ENCODE peak calls at places on chromosomes 4 and X, in four cellular contexts. R, E, D and K are unnamed samples.

GRCh38 chr4:4673070-4673469 is 131.2 kb upstream of the STX18 start:
- DNase-seq in R (no peak), E (peak), D (peak), K (peak)

GRCh38 chrX:2696698-2697215 is 5.7 kb downstream of the CD99 start:
- DNase-seq in R (peak), E (no peak), D (no peak), K (peak)

GRCh38 chr4:104429150-104429741 is 65.4 kb downstream of the CXXC4 start:
- DNase-seq in R (no peak), E (no peak), D (no peak), K (peak)

GRCh38 chr4:75752637-75753036 is 28.3 kb downstream of the USO1 start:
- DNase-seq in R (no peak), E (no peak), D (no peak), K (no peak)

GRCh38 chr4:185209031-185209851 is at the start of gene SNX25:
- DNase-seq in R (peak), E (peak), D (peak), K (peak)

GRCh38 chr4:105058177-105058812 is 88.4 kb upstream of the TET2 start:
- DNase-seq in R (peak), E (no peak), D (no peak), K (peak)

GRCh38 chr4:39514888-39515401 is 12.3 kb downstream of the UGDH start:
- DNase-seq in R (peak), E (no peak), D (no peak), K (peak)

GRCh38 chr4:87541956-87542709 is 13.0 kb upstream of the SPARCL1 start:
- DNase-seq in R (no peak), E (no peak), D (no peak), K (no peak)

GRCh38 chr4:169268951-169269781 is 1.6 kb downstream of the SH3RF1 start:
- DNase-seq in R (peak), E (no peak), D (no peak), K (peak)

GRCh38 chrX:103845165-103845653 is 13.2 kb upstream of the RAB9B start:
- DNase-seq in R (peak), E (peak), D (peak), K (peak)

GRCh38 chr4:81789741-81790402 is 318.2 kb upstream of the RASGEF1B start:
- DNase-seq in R (no peak), E (no peak), D (no peak), K (no peak)

GRCh38 chr4:99653921-99654890 is 3.4 kb downstream of the C4orf54 start:
- DNase-seq in R (no peak), E (no peak), D (no peak), K (no peak)

GRCh38 chrX:108811891-108812290 is 75.5 kb upstream of the IRS4 start:
- DNase-seq in R (no peak), E (peak), D (peak), K (no peak)

GRCh38 chrX:41720125-41720780 is 3.7 kb upstream of the GPR82 start:
- DNase-seq in R (peak), E (no peak), D (no peak), K (peak)

GRCh38 chr4:98658287-98659105 is at the start of gene TSPAN5:
- DNase-seq in R (peak), E (peak), D (peak), K (peak)

GRCh38 chr4:150232029-150232428 is 153.8 kb downstream of the DCLK2 start:
- DNase-seq in R (no peak), E (no peak), D (no peak), K (no peak)

GRCh38 chr4:37748546-37748945 is 62.4 kb upstream of the RELL1 start:
- DNase-seq in R (no peak), E (no peak), D (no peak), K (no peak)

DNA sequence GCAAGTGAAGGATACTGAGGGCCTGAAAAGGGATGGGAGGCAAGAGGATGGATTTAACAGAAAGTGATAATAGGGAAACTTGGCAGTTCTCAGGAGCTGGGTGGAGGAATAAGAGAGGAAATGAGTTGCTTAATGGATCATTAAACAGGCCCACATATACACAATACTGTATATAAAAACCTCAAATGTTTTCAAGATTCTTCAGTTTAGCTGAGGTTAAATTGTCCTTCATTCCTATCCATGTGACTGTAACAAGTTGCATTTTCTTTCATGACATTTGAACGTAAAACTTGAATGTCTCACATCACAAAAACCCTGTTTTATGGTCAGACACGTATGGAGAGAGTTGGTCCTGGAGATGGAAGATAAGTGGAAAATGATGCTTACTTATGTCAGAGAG is 76.5 kb upstream of the PLAC8 start:
- DNase-seq in R (no peak), E (no peak), D (no peak), K (no peak)
- H2BK5ac ChIP-seq in R (no peak), E (no peak), D (no peak), K (no peak)

GRCh38 chr4:129602447-129602846 is 506.5 kb downstream of the C4orf33 start:
- DNase-seq in R (no peak), E (no peak), D (no peak), K (no peak)
- H3K18ac ChIP-seq in R (no peak), E (no peak), D (no peak), K (no peak)

DNA sequence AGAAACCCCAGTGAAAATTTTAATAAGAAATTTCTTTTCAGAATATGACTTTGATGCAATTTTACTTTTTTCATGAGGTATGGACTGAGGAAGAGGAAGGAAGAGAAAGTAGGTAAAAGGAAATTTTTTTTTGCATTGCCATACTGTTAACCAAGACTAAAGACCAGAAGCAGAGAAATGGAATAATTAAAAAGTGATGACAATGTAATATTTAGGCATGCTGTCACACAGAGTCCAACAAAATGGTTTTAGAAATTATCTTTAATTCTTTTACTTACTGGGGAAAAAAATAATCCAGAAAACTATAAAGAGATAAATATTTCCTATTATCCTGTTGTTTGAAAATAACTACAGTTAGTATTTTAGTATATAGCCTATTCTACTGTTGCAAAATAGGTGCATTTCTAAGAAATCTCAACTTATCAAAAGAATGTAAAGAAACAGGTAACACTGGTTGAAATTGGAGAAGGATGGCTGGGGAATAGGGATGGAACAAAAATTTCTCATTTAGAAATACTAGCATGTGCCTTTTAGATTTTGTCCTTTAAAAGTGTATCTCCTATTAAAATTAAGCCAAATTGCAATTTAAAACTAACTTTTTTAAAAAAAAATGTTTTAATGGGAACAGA is 92.6 kb downstream of the ANXA3 start:
- DNase-seq in R (no peak), E (no peak), D (no peak), K (no peak)
- H3K9ac ChIP-seq in R (no peak), E (no peak), D (no peak), K (peak)

DNA sequence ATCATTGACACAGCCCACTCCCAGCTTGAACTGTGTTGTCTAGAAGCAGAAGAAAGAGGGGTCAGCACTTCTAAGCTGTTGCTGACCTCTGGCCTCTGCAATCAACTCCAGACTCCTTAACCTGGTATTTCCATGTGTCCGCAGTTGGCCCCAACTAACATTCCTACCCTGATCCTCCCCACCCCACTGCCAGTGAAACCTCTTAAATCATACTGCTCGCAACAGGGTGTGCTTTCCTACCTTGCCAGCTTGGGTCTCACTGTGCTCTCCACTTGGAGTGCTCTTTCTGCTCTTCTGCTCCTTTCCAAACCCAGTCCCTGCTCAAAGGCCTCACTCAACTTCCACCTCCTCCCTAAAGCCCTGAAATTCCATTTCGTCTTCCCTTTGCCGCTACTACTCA is 52.3 kb upstream of the RPS6KA3 start:
- DNase-seq in R (no peak), E (no peak), D (no peak), K (no peak)
- H2BK5ac ChIP-seq in R (no peak), E (no peak), D (no peak), K (no peak)

GRCh38 chr4:11286533-11286932 is 142.2 kb downstream of the HS3ST1 start:
- DNase-seq in R (no peak), E (no peak), D (no peak), K (no peak)

GRCh38 chr4:11281720-11282119 is 147.0 kb downstream of the HS3ST1 start:
- DNase-seq in R (no peak), E (no peak), D (no peak), K (no peak)
- H3K18ac ChIP-seq in R (no peak), E (no peak), D (no peak), K (no peak)

DNA sequence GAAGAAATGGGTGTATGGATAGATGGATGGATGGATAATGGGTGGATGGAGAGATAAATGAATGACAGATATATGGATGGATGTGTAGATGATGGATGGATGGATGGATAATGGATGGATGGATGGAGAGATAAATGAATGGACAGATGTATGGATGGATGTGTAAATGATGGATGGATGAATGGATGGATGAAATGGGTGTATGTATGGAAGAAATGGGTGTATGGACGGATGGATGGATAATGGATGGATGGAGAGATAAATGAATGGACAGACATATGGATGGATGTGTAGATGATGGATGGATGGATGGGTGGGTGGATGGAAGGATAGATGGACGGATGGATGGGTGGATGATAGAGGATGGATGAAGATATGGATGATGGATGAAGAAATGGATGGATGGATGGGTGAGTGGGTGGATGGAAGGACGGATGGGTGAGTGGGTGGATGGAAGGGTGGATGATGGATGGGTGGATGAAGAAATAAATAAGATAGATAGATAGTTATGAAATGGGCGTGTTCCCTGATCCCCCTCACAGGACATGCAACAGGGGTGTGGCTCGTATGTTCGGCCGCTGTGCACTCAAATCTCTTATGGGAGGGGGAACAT is 91.1 kb upstream of the NKX1-1 start:
- DNase-seq in R (no peak), E (no peak), D (no peak), K (no peak)
- H3K9ac ChIP-seq in R (no peak), E (no peak), D (no peak), K (no peak)

DNA sequence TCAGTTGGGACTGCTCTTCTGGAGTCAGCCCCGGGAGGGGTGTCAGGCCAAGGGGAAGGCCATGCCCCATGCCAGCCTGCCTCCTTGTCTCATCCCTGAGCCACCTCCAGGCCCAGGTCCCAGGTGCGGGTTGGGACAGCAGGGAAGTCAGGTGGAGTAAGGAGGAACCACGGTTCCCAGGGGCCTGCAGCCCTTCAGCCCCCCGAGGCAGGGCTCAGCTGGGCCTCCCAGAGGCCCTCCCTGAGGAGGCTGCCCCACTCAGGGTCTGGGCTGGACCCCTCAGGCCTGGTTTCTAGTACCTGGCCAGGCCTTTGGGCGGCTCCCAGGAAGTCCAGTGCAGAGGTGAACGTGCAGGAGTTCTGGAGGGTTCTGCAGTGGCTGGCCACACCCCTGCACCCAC is 23.4 kb upstream of the FGFR3 start:
- DNase-seq in R (no peak), E (no peak), D (no peak), K (no peak)
- H2BK5ac ChIP-seq in R (no peak), E (no peak), D (no peak), K (no peak)

DNA sequence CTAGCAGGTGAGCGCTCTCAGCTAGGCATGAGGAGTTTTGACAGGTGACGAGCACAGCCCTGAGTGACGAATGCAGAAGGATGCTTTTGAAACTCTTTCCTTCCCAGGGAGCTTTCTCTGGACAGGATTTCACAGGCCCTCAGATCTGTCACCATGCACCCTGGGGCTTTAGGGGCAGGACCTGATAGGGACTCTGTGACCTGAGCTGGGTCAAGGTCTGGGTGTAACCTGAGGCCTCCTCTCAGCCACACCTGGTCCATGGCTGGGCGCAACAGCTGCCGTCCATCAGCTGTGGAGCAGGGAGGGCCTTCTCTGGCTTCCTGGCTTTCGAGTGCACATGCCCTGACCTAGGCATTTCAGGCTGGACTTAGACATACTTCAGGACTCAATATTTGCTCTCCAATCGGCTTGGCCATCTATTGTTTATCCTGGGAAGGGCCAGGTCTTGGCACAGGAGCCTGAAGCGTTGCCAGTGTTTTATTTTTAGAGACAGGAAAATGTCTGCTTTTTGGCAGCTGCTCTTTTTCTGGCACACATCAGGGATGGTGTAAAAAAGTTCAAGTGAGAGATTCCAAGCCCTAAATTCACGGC is 56.4 kb downstream of the C4orf51 start:
- DNase-seq in R (no peak), E (peak), D (no peak), K (peak)
- H3K18ac ChIP-seq in R (peak), E (peak), D (no peak), K (peak)